ENCODE peak calls at places on chromosomes 3 and 15, in four cellular contexts. E is HAP-1, Z is OCI-LY7, U is fibroblast of lung. C is an unnamed sample.

GRCh38 chr15:52680041-52680391 is 828 bp upstream of the ATOSA start:
- DNase-seq in Z (peak; percentile 45), U (peak; percentile 22), E (no peak), C (no peak)

GRCh38 chr3:62708642-62709041 is 166.6 kb downstream of the CADPS start:
- DNase-seq in U (no peak), E (no peak), Z (peak; percentile 16), C (peak; percentile 71)

GRCh38 chr3:16480861-16481569 is 32.5 kb downstream of the RFTN1 start:
- DNase-seq in U (peak; percentile 31), Z (peak; percentile 62), E (peak; percentile 10), C (no peak)

GRCh38 chr3:132593950-132594328 is 3.1 kb upstream of the ACKR4 start:
- DNase-seq in E (no peak), U (peak; percentile 58), Z (no peak), C (no peak)

GRCh38 chr3:16350041-16350952 is 85.3 kb downstream of the OXNAD1 start:
- DNase-seq in U (peak; percentile 78), E (no peak), Z (no peak), C (no peak)

GRCh38 chr3:58471025-58471887 is 20.6 kb upstream of the KCTD6 start:
- DNase-seq in Z (no peak), E (no peak), U (peak; percentile 85), C (peak; percentile 76)

GRCh38 chr3:13767896-13768295 is 112.0 kb downstream of the WNT7A start:
- DNase-seq in U (no peak), E (no peak), Z (no peak), C (no peak)

GRCh38 chr15:92687183-92687582 is 31.6 kb upstream of the FAM174B start:
- DNase-seq in Z (no peak), U (peak; percentile 76), E (no peak), C (no peak)

GRCh38 chr3:128338536-128339400 is 127.9 kb downstream of the DNAJB8 start:
- DNase-seq in U (no peak), E (no peak), Z (no peak), C (no peak)

GRCh38 chr15:88834211-88834812 is 31.1 kb downstream of the ACAN start:
- DNase-seq in Z (peak; percentile 16), E (no peak), U (peak; percentile 50), C (peak; percentile 52)

GRCh38 chr3:50274371-50275104 is 4.3 kb upstream of the LSMEM2 start:
- DNase-seq in E (peak; percentile 40), Z (peak; percentile 77), U (peak; percentile 67), C (peak; percentile 81)

GRCh38 chr3:123329636-123330340 is 119.1 kb downstream of the ADCY5 start:
- DNase-seq in E (no peak), U (no peak), Z (no peak), C (no peak)

GRCh38 chr3:120198305-120198878 is 86.6 kb downstream of the GPR156 start:
- DNase-seq in U (peak; percentile 55), Z (peak; percentile 13), E (no peak), C (no peak)

GRCh38 chr3:48186993-48187578 is 1.1 kb downstream of the CDC25A start:
- DNase-seq in U (peak; percentile 38), E (no peak), Z (peak; percentile 18), C (no peak)

GRCh38 chr3:49724586-49724985 is 835 bp upstream of the GMPPB start:
- DNase-seq in U (no peak), E (no peak), Z (peak; percentile 57), C (no peak)

GRCh38 chr3:8841472-8841871 is 72.1 kb upstream of the OXTR start:
- DNase-seq in U (no peak), E (no peak), Z (no peak), C (no peak)

GRCh38 chr3:64138046-64138445 is 87.2 kb downstream of the PRICKLE2 start:
- DNase-seq in Z (no peak), E (no peak), U (no peak), C (no peak)

GRCh38 chr3:182533394-182533793 is 259.9 kb upstream of the ATP11B start:
- DNase-seq in U (no peak), E (peak; percentile 34), Z (no peak), C (no peak)

GRCh38 chr3:141644931-141645330 is 93.2 kb upstream of the RNF7 start:
- DNase-seq in E (peak; percentile 34), U (peak; percentile 62), Z (peak; percentile 70), C (peak; percentile 61)

GRCh38 chr3:28122227-28122626 is 119.2 kb upstream of the CMC1 start:
- DNase-seq in Z (no peak), E (no peak), U (peak; percentile 57), C (no peak)

GRCh38 chr15:66188464-66188863 is 65.1 kb downstream of the MEGF11 start:
- DNase-seq in E (no peak), Z (peak; percentile 62), U (no peak), C (peak; percentile 61)

GRCh38 chr3:18010001-18010400 is 267.6 kb upstream of the TBC1D5 start:
- DNase-seq in U (no peak), Z (no peak), E (no peak), C (no peak)

GRCh38 chr3:173843060-173843459 is 445.5 kb downstream of the NLGN1 start:
- DNase-seq in Z (no peak), E (peak; percentile 25), U (no peak), C (no peak)

GRCh38 chr3:39299279-39299678 is 19.4 kb upstream of the CX3CR1 start:
- DNase-seq in Z (peak; percentile 31), E (no peak), U (no peak), C (no peak)
- H3K9me3 ChIP-seq in Z (peaks cover 21% of the 10 kb centered on the region), E (peaks cover 3% of the 10 kb centered on the region), U (no peaks in the 10 kb centered on the region), C (no peaks in the 10 kb centered on the region)

GRCh38 chr3:4011136-4011535 is 211.9 kb downstream of the LRRN1 start:
- DNase-seq in U (no peak), E (no peak), Z (no peak), C (no peak)
- H3K9me3 ChIP-seq in U (no peaks in the 10 kb centered on the region), E (no peaks in the 10 kb centered on the region), Z (no peaks in the 10 kb centered on the region), C (no peaks in the 10 kb centered on the region)

DNA sequence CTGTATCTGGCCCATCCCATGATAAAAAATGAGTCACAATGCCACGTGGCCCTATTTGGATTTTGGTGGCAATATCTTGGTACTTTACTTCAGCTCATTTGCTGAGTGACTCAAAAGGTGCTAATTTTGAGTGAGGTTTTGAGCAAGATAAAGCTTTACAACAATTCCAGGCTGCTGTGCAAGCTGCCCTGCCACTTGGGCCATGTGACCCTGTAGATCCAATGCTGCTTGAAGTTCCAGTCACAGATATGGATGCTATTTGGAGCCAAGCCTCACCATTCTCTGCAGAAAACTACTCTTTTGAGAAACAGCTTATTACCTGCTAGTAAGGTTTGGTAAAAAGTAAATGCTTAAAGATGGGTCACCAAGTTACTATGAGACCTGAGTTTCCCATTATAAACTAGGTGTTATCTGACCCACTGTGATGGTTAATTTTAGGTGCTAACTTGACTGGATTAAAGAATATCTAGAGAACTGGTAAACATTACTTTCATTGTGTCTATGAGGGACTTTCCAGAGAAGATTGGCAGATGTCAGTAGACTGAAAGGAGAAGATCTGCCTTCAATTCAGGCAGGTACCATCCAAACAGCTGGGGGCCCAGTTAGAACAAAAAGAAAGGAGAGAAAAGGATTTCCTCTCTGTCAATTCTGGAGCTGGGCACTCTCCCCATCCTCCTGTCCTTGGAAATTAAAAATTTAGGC is 1083.9 kb downstream of the DIPK2A start:
- DNase-seq in U (no peak), E (no peak), Z (no peak), C (no peak)
- H3K9me3 ChIP-seq in U (no peaks in the 10 kb centered on the region), E (no peaks in the 10 kb centered on the region), Z (no peaks in the 10 kb centered on the region), C (no peaks in the 10 kb centered on the region)

GRCh38 chr15:69930754-69931153 is 167.0 kb downstream of the TLE3 start:
- DNase-seq in Z (no peak), U (no peak), E (no peak), C (no peak)
- H3K9me3 ChIP-seq in Z (peaks cover 7% of the 10 kb centered on the region), U (no peaks in the 10 kb centered on the region), E (peaks cover 18% of the 10 kb centered on the region), C (peaks cover 6% of the 10 kb centered on the region)

GRCh38 chr15:21270474-21270873 is 169.8 kb downstream of the POTEB3 start:
- DNase-seq in U (no peak), E (peak; percentile 46), Z (no peak), C (peak; percentile 38)
- H3K9me3 ChIP-seq in U (no peaks in the 10 kb centered on the region), E (peaks cover 3% of the 10 kb centered on the region), Z (no peaks in the 10 kb centered on the region), C (peaks cover 3% of the 10 kb centered on the region)

GRCh38 chr15:87566236-87566635 is 690.3 kb downstream of the NTRK3 start:
- DNase-seq in Z (no peak), E (no peak), U (no peak), C (no peak)

GRCh38 chr15:87563840-87564239 is 692.7 kb downstream of the NTRK3 start:
- DNase-seq in E (no peak), Z (no peak), U (no peak), C (no peak)

GRCh38 chr15:87564666-87565065 is 691.9 kb downstream of the NTRK3 start:
- DNase-seq in E (no peak), Z (no peak), U (no peak), C (peak; percentile 22)

GRCh38 chr15:87561641-87562040 is 694.9 kb downstream of the NTRK3 start:
- DNase-seq in Z (no peak), E (no peak), U (no peak), C (no peak)

DNA sequence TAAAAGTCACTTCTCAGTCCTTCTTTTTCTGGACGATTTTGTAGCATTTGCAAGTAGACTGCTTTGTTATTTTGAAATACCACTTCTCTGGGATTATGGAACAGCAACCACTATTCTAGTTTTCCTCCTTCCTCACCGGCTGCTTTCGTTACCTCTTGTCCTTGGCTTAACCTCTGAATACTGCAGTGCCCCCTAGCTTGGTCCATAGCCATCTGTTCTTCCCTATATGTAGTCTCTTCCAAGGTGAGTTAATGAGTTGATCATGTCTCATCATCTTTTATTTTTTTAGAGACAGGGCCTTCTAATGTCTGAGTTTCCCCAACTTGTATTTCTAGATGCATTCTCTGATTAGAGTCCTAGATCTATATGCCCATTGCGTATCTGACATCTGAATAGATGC is 694.3 kb downstream of the NTRK3 start:
- DNase-seq in U (no peak), Z (no peak), E (no peak), C (no peak)
- H3K9me3 ChIP-seq in U (no peaks in the 10 kb centered on the region), Z (no peaks in the 10 kb centered on the region), E (peaks cover 3% of the 10 kb centered on the region), C (peaks cover 3% of the 10 kb centered on the region)

DNA sequence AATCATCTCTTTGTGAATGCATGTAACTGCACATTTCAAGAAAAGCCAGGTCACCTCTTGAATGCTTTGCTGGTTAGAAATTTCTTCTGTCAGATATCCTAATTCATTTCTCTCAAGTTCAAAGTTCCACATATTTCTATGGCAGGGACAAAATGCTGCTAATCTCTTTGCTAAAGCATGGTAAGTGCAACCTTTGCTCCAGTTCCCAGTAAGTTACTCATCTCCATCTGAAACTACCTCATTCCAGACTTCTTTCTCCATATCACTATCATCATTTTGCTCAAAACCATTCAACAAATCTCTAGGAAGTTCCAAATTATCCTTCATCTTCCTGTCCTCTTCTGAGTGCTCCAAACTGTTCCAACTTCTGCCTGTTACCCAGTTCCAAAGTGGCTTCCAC is 230.6 kb downstream of the ZMAT3 start:
- DNase-seq in E (no peak), U (no peak), Z (no peak), C (no peak)
- H3K9me3 ChIP-seq in E (no peaks in the 10 kb centered on the region), U (no peaks in the 10 kb centered on the region), Z (no peaks in the 10 kb centered on the region), C (peaks cover 6% of the 10 kb centered on the region)

GRCh38 chr15:20341901-20342605 is 199.5 kb downstream of the GOLGA6L6 start:
- DNase-seq in Z (no peak), E (no peak), U (no peak), C (peak; percentile 51)
- H3K9me3 ChIP-seq in Z (peaks cover 24% of the 10 kb centered on the region), E (peaks cover 52% of the 10 kb centered on the region), U (peaks cover 28% of the 10 kb centered on the region), C (peaks cover 30% of the 10 kb centered on the region)

DNA sequence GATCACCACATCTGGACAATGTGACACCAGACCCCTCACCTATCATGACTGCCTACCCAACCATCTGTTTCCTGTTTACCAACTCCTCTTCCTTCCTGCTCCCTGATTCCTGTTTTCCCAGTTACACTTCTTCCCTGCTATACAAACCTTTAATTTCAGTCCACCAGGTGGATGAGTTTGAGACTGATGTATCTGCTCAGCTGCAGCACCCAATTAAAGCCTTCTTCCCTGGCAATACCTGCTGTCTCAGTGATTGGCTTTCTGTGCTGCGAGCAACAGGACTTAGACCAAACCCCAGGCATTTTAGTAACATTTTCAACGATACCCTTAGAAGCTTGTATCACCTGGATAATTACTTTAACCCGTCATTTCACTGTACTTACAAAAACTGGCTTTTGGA is 968.2 kb upstream of the NR2F2 start:
- DNase-seq in E (no peak), U (no peak), Z (no peak), C (no peak)
- H3K9me3 ChIP-seq in E (no peaks in the 10 kb centered on the region), U (no peaks in the 10 kb centered on the region), Z (no peaks in the 10 kb centered on the region), C (no peaks in the 10 kb centered on the region)